ENCODE peak calls at places on chromosomes 7 and 10, in five cellular contexts. H, S, P, Y and G are unnamed samples.

GRCh38 chr7:6513541-6513940 is 37.7 kb downstream of the GRID2IP start:
- DNase-seq in Y (no peak), P (no peak), S (no peak), H (no peak), G (no peak)

GRCh38 chr7:155188357-155188756 is 109.3 kb upstream of the INSIG1 start:
- DNase-seq in P (no peak), Y (no peak), S (no peak), H (no peak), G (no peak)

GRCh38 chr7:24284699-24285506 is 913 bp downstream of the NPY start:
- DNase-seq in P (no peak), H (no peak), Y (no peak), S (no peak), G (no peak)

GRCh38 chr10:28503114-28503513 is 29.8 kb upstream of the WAC start:
- DNase-seq in P (peak), S (no peak), Y (peak), H (peak), G (no peak)

GRCh38 chr10:58189269-58189668 is 78.4 kb downstream of the IPMK start:
- DNase-seq in H (peak), S (no peak), P (peak), Y (no peak), G (no peak)

GRCh38 chr7:1692500-1693418 is 22.7 kb downstream of the ELFN1 start:
- DNase-seq in P (no peak), Y (peak), S (peak), H (no peak), G (no peak)

GRCh38 chr10:101772017-101772894 is 3.7 kb downstream of the FGF8 start:
- DNase-seq in S (peak), P (no peak), Y (no peak), H (no peak), G (no peak)

GRCh38 chr7:16850772-16851466 is 30.9 kb downstream of the AGR3 start:
- DNase-seq in H (no peak), Y (no peak), P (no peak), S (no peak), G (no peak)

GRCh38 chr10:68792115-68792514 is 35.2 kb upstream of the STOX1 start:
- DNase-seq in Y (no peak), H (peak), P (peak), S (no peak), G (no peak)

GRCh38 chr10:76205361-76205760 is 773.9 kb downstream of the LRMDA start:
- DNase-seq in Y (no peak), H (peak), S (no peak), P (peak), G (no peak)

GRCh38 chr7:103718482-103719415 is 270.7 kb downstream of the RELN start:
- DNase-seq in Y (no peak), S (no peak), H (no peak), P (no peak), G (no peak)

GRCh38 chr10:126185666-126186447 is 202.4 kb downstream of the ADAM12 start:
- DNase-seq in Y (no peak), S (no peak), H (no peak), P (peak), G (no peak)

GRCh38 chr7:97012293-97013005 is 7.1 kb downstream of the DLX6 start:
- DNase-seq in Y (no peak), P (no peak), S (no peak), H (no peak), G (no peak)

GRCh38 chr10:58152698-58153263 is 114.9 kb downstream of the IPMK start:
- DNase-seq in Y (peak), S (no peak), P (peak), H (peak), G (no peak)

GRCh38 chr7:23334482-23335056 is 35.4 kb downstream of the MALSU1 start:
- DNase-seq in H (peak), S (no peak), Y (peak), P (peak), G (no peak)

GRCh38 chr10:31954410-31955191 is 26.0 kb upstream of the ARHGAP12 start:
- DNase-seq in H (no peak), P (no peak), S (no peak), Y (no peak), G (no peak)

GRCh38 chr7:35792472-35793224 is 8.2 kb upstream of the SEPTIN7 start:
- DNase-seq in S (no peak), P (peak), H (peak), Y (no peak), G (no peak)

GRCh38 chr7:112071856-112072255 is 134.3 kb downstream of the DOCK4 start:
- DNase-seq in H (no peak), P (no peak), S (no peak), Y (no peak), G (no peak)

GRCh38 chr7:43850348-43851116 is 18.8 kb downstream of the MRPS24 start:
- DNase-seq in S (no peak), H (no peak), Y (no peak), P (no peak), G (no peak)

GRCh38 chr10:3099291-3100092 is 32.1 kb downstream of the PFKP start:
- DNase-seq in H (peak), Y (no peak), S (no peak), P (peak), G (no peak)

GRCh38 chr7:143318661-143319060 is 2.8 kb downstream of the CLCN1 start:
- DNase-seq in Y (no peak), P (peak), S (no peak), H (peak), G (no peak)

GRCh38 chr10:52533986-52534385 is 219.9 kb downstream of the DKK1 start:
- DNase-seq in Y (no peak), S (no peak), P (peak), H (no peak), G (no peak)

GRCh38 chr7:80934286-80934685 is 15.4 kb upstream of the SEMA3C start:
- DNase-seq in H (peak), S (no peak), P (no peak), Y (no peak), G (no peak)

DNA sequence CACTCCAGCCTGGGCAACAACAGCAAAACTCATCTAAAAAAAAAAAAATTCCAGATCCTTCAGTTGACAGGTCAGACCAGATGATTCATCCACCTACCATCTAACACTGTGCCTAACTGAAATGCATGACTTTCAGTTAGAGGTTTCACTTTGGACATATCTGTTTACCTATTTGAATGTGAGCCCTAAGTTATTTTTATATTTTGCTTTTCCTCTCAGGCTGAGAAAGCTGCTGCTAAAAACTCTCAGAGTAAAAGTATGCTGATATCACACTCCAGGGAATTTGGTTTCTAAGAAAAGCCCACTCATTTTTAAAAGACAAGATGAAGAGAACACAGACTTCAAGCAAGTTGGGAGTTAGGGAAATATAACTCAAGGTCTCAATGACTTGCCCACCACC is 126.0 kb downstream of the SGMS1 start:
- DNase-seq in P (peak), S (no peak), Y (no peak), H (peak), G (no peak)
- H3K4me3 ChIP-seq in P (no peak), S (peak), Y (no peak), H (no peak), G (peak)

DNA sequence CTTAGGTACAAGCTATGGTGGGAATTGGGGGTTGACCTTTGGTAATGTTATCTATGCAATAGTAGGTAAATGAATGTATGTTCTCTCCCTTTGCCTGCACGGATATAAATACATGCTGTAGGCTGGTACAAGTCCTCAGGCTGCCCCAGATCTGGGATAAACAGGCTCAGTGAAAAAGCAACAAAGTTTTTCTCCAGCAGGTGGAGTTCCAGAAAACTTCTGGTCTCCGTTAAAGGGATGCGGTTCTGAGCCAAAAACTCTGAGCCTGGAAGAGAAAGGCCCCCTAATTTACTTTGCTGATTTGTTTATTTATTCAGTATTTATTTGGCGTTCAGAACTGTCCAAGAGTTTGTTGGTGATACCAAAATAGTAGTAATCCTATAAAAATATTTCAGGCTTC is 204.7 kb downstream of the ADRA2A start:
- DNase-seq in H (no peak), Y (no peak), P (peak), S (no peak), G (no peak)
- TF ChIP-seq CTCF in H (no peak), Y (peak), P (peak), S (no peak), G (no peak)

GRCh38 chr10:38094158-38094922 is at the start of gene ZNF37A:
- DNase-seq in H (peak), S (peak), P (peak), Y (peak), G (peak)

GRCh38 chr10:38094923-38095574 is 912 bp downstream of the ZNF37A start:
- DNase-seq in P (peak), H (peak), S (no peak), Y (peak), G (no peak)

GRCh38 chr10:38093816-38094157 is 350 bp upstream of the ZNF37A start:
- DNase-seq in Y (no peak), P (no peak), H (peak), S (no peak), G (no peak)
- H3K4me3 ChIP-seq in Y (peak), P (peak), H (peak), S (peak), G (peak)

GRCh38 chr10:60846173-60846572 is 67.9 kb downstream of the CDK1 start:
- DNase-seq in S (no peak), Y (no peak), H (peak), P (peak), G (no peak)

GRCh38 chr10:60848126-60848525 is 69.8 kb downstream of the CDK1 start:
- DNase-seq in P (peak), H (peak), S (no peak), Y (no peak), G (no peak)

GRCh38 chr10:60848680-60849079 is 70.4 kb downstream of the CDK1 start:
- DNase-seq in P (no peak), Y (no peak), H (no peak), S (no peak), G (no peak)

GRCh38 chr10:60845038-60845437 is 66.8 kb downstream of the CDK1 start:
- DNase-seq in H (no peak), Y (no peak), S (no peak), P (no peak), G (no peak)

DNA sequence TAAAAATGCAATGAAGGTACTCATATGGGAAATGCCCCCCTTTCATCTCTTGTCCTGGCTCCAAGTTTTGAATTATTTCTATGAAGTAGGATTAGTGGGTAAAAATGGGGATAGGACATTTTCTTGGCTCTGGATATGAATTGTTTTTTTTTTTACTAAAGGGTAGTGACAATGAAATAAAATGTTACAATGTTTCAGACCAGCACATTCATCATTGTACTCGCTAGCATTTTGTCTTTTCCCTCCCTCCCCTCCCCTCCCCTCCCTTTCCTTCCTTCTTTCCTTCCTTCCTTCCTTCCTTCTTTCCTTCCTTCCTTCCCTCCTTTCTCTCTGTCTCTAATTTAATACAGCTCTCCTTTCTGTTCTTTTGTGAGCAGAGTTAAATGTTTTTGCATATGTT is 64.4 kb downstream of the CDK1 start:
- DNase-seq in H (no peak), Y (no peak), P (no peak), S (no peak), G (no peak)
- TF ChIP-seq CTCF in H (no peak), Y (no peak), P (no peak), S (no peak), G (no peak)